ENCODE peak calls at places on chromosomes 4 and X, in six cellular contexts. X is aorta; O is body of pancreas; D is CD4-positive, CD25-positive, alpha-beta regulatory T cell; V is SJSA1; L is left ventricle myocardium inferior. F is an unnamed sample. For H3K36me3, the result is how much of the 10 kb centered on the place peaks cover.

GRCh38 chr4:140188975-140189374 is 35.0 kb upstream of the MAML3 start:
- DNase-seq in X (peak), L (no peak), V (no peak), D (no peak), O (peak), F (no peak)

GRCh38 chr4:79217043-79217442 is 108.8 kb downstream of the NAA11 start:
- DNase-seq in L (no peak), X (no peak), D (no peak), V (no peak), O (no peak), F (no peak)

GRCh38 chr4:40327340-40327739 is 7.8 kb upstream of the CHRNA9 start:
- DNase-seq in O (no peak), L (no peak), V (no peak), X (no peak), D (no peak), F (no peak)

GRCh38 chr4:44016582-44017421 is 431.8 kb downstream of the KCTD8 start:
- DNase-seq in L (no peak), V (no peak), D (no peak), O (no peak), X (no peak), F (no peak)

GRCh38 chr4:77349796-77350195 is 192.8 kb downstream of the CCNG2 start:
- DNase-seq in L (no peak), V (no peak), D (no peak), X (no peak), O (no peak), F (no peak)

GRCh38 chr4:32778025-32778424 is 2057.9 kb downstream of the PCDH7 start:
- DNase-seq in D (no peak), O (no peak), V (no peak), X (no peak), L (no peak), F (no peak)

GRCh38 chr4:123922847-123923246 is 526.3 kb downstream of the SPRY1 start:
- DNase-seq in V (no peak), L (no peak), X (no peak), D (no peak), O (no peak), F (no peak)

GRCh38 chrX:72621163-72621562 is 48.5 kb upstream of the HDAC8 start:
- DNase-seq in V (no peak), X (no peak), L (no peak), O (peak), D (no peak), F (no peak)

GRCh38 chrX:53379747-53380146 is 42.7 kb downstream of the SMC1A start:
- DNase-seq in O (no peak), D (no peak), V (no peak), L (no peak), X (no peak), F (no peak)
- H3K36me3 ChIP-seq in O (under half), D (half or more), V (under half), L (half or more), X (under half), F (under half)

DNA sequence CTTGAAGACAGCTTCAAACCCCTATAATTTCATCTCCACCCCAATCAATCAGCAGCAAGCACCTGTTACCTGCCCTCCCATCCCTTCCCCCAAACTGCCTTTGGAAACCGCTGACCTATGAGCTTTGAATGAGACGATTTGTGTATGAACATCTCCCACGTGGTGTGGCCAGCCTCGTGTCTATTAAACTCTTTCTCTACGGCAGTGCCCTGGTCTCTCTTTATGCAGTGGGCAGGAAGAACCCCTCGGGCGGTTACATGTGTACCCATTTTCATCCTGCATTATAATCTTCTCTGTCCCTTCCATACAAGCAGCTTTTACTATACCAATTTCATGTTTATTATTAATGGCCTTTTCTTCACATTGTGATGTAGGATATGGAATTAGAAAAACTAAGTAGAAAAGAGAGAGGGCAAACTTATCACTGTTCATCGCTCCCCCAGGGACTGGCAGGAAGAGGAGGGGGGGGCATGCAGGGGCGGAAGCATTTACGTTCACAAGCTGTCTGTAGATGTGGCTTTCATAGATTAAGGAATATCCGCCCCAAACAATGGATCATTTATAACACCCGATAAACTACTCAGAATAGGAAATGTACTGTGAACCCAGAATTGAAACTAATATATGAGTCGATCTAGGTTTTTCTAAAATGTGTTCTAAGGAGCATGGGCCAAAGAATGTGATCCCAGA is 95.5 kb upstream of the ZNF518B start:
- DNase-seq in X (no peak), V (no peak), L (no peak), D (no peak), O (no peak), F (no peak)
- H3K4me3 ChIP-seq in X (no peak), V (no peak), L (no peak), D (no peak), O (no peak), F (no peak)

GRCh38 chrX:6849711-6850415 is 297.6 kb upstream of the STS start:
- DNase-seq in V (no peak), D (no peak), O (no peak), L (no peak), X (no peak), F (no peak)
- H3K36me3 ChIP-seq in V (under half), D (under half), O (under half), L (under half), X (under half), F (under half)

GRCh38 chr4:168632246-168632832 is 135.5 kb downstream of the PALLD start:
- DNase-seq in O (no peak), L (no peak), V (no peak), X (no peak), D (no peak), F (no peak)
- H3K4me3 ChIP-seq in O (no peak), L (peak), V (peak), X (peak), D (no peak), F (no peak)

GRCh38 chr4:7778524-7779193 is 161.0 kb downstream of the AFAP1 start:
- DNase-seq in D (no peak), L (no peak), X (peak), V (no peak), O (no peak), F (no peak)

GRCh38 chr4:7777871-7778523 is 161.7 kb downstream of the AFAP1 start:
- DNase-seq in X (peak), D (no peak), V (peak), O (no peak), L (no peak), F (no peak)

GRCh38 chr4:7779194-7779768 is 160.4 kb downstream of the AFAP1 start:
- DNase-seq in L (no peak), D (no peak), V (no peak), X (peak), O (no peak), F (no peak)

GRCh38 chr4:7775396-7775795 is 164.3 kb downstream of the AFAP1 start:
- DNase-seq in D (no peak), L (no peak), X (peak), O (no peak), V (no peak), F (no peak)

GRCh38 chr4:7777017-7777710 is 162.5 kb downstream of the AFAP1 start:
- DNase-seq in L (no peak), X (no peak), D (no peak), O (no peak), V (no peak), F (no peak)
- H3K36me3 ChIP-seq in L (under half), X (under half), D (under half), O (under half), V (half or more), F (under half)

GRCh38 chr4:24793219-24794005 is 2.0 kb upstream of the SOD3 start:
- DNase-seq in D (no peak), V (no peak), X (no peak), L (no peak), O (no peak), F (no peak)

GRCh38 chr4:24796632-24797031 is 1.3 kb downstream of the SOD3 start:
- DNase-seq in L (no peak), X (no peak), V (no peak), D (no peak), O (no peak), F (no peak)

GRCh38 chr4:24795666-24796381 is 451 bp downstream of the SOD3 start:
- DNase-seq in X (no peak), V (no peak), D (no peak), O (no peak), L (no peak), F (no peak)

GRCh38 chr4:24794111-24794860 is 1.1 kb upstream of the SOD3 start:
- DNase-seq in X (peak), L (no peak), V (peak), O (peak), D (no peak), F (no peak)

DNA sequence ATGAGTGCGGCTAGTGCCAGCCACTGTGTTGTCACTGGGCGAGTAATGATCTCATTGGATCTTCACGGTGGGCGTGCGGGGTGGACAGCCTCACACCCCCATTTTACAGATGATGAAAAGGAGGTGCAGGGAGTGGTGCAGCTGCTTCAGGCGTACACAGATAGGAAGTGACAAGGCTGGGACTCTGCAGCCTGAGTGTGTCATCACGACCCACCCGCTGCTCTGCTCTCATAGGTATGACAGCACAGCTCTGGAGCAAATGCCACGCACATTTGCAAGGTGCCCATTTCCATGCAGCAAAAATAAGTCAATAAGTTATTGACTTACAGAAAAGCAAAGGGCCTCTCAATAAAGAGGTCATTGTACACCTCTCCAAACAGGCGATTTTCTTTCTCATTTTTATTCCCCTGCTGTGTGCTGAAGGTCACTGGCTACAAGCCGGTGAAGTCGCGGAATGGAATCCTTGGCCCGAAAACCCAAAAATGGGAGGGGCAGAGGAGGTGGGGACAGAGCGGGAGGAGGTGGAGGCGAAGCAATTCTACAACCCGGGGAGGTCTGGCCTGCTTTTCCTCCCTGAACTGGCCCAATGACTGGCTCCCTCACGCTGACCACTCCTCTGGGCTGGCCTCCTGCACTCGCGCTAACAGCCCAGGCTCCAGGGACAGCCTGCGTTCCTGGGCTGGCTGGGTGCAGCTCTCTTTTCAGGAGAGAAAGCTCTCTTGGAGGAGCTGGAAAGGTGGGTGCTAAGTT is at the start of gene SOD3:
- DNase-seq in V (peak), L (peak), O (peak), X (peak), D (no peak), F (no peak)
- H3K4me3 ChIP-seq in V (peak), L (peak), O (no peak), X (peak), D (no peak), F (no peak)

DNA sequence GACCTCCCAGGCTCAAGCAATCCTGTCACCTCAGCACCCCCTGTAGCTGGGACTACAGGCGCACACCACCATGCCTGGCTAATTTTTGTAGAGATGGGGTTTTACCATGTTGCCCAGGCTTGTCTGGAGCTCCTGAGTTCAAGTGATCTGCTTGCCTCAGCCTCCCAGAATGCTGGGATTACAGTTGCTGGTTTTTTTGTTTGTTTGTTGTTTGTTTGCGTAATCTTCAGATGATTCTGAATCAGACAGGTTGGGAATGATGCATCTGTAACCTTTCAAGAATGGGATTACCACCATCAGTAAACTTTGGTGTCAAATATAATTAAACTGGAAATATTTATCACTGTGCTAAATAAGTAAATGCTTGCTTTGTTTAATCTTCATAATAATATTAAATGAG is 62.0 kb upstream of the SLC10A4 start:
- DNase-seq in D (no peak), V (no peak), X (no peak), O (no peak), L (no peak), F (no peak)
- H3K36me3 ChIP-seq in D (under half), V (under half), X (under half), O (under half), L (under half), F (under half)

F was measured in CD4-positive, alpha-beta memory T cell.